ENCODE peak calls at places on chromosomes 1 and 21, in eight cellular contexts. W is GM23338, H is heart right ventricle, X is PC-3, L is SK-N-MC, M is thoracic aorta, J is vagina, F is adrenal gland. A is an unnamed sample. For H3K36me3, the result is how much of the 10 kb centered on the place peaks cover.

GRCh38 chr1:79603862-79604261 is 597.3 kb upstream of the ADGRL4 start:
- DNase-seq in W (no peak), H (no peak), X (peak), L (no peak), M (no peak), J (no peak), F (no peak), A (peak)

GRCh38 chr1:8202182-8202905 is 115.6 kb upstream of the SLC45A1 start:
- DNase-seq in W (peak), H (peak), X (peak), L (no peak), M (peak), J (no peak), F (peak), A (peak)

GRCh38 chr1:111422546-111423391 is 4.8 kb downstream of the OVGP1 start:
- DNase-seq in W (no peak), H (no peak), X (peak), L (no peak), M (no peak), J (no peak), F (no peak), A (no peak)

GRCh38 chr1:18182518-18183160 is 75.0 kb downstream of the IGSF21 start:
- DNase-seq in W (no peak), H (peak), X (no peak), L (no peak), M (peak), J (no peak), F (peak), A (peak)

GRCh38 chr1:85343612-85344255 is 67.3 kb upstream of the BCL10 start:
- DNase-seq in W (peak), H (no peak), X (peak), L (peak), M (no peak), J (no peak), F (no peak), A (no peak)

GRCh38 chr1:207919523-207920210 is 8.7 kb upstream of the CD34 start:
- DNase-seq in W (no peak), H (no peak), X (no peak), L (no peak), M (no peak), J (no peak), F (no peak), A (no peak)

GRCh38 chr1:94906382-94906781 is 20.5 kb downstream of the CNN3 start:
- DNase-seq in W (no peak), H (no peak), X (no peak), L (no peak), M (no peak), J (no peak), F (no peak), A (no peak)

GRCh38 chr1:3237994-3238704 is 169.1 kb downstream of the PRDM16 start:
- DNase-seq in W (no peak), H (no peak), X (no peak), L (no peak), M (no peak), J (no peak), F (no peak), A (no peak)

GRCh38 chr21:32580949-32581348 is 4.4 kb downstream of the TCP10L start:
- DNase-seq in W (no peak), H (no peak), X (no peak), L (no peak), M (no peak), J (no peak), F (no peak), A (no peak)

GRCh38 chr1:229319487-229319886 is 23.4 kb downstream of the CCSAP start:
- DNase-seq in W (no peak), H (no peak), X (no peak), L (no peak), M (no peak), J (no peak), F (no peak), A (no peak)

GRCh38 chr21:46079357-46080170 is 18.3 kb upstream of the COL6A2 start:
- DNase-seq in W (no peak), H (no peak), X (peak), L (peak), M (no peak), J (peak), F (peak), A (peak)

GRCh38 chr1:30885580-30886513 is 22.7 kb downstream of the SDC3 start:
- DNase-seq in W (no peak), H (no peak), X (no peak), L (no peak), M (no peak), J (no peak), F (no peak), A (no peak)

GRCh38 chr1:70411360-70411844 is 334 bp downstream of the CTH start:
- DNase-seq in W (no peak), H (no peak), X (peak), L (no peak), M (no peak), J (no peak), F (no peak), A (no peak)

GRCh38 chr1:42422672-42423236 is 33.1 kb downstream of the ZMYND12 start:
- DNase-seq in W (no peak), H (peak), X (no peak), L (no peak), M (no peak), J (no peak), F (no peak), A (no peak)

GRCh38 chr1:87200875-87201638 is 127.6 kb upstream of the LMO4 start:
- DNase-seq in W (peak), H (no peak), X (peak), L (no peak), M (no peak), J (no peak), F (no peak), A (no peak)

GRCh38 chr1:93151474-93151873 is 28.7 kb downstream of the TMED5 start:
- DNase-seq in W (no peak), H (no peak), X (no peak), L (no peak), M (no peak), J (no peak), F (no peak), A (no peak)
- H3K36me3 ChIP-seq in W (under half), H (under half), X (under half), L (under half), M (under half), J (under half), F (under half), A (under half)

GRCh38 chr21:17794631-17795030 is 24.5 kb downstream of the C21orf91 start:
- DNase-seq in W (no peak), H (no peak), X (no peak), L (no peak), M (no peak), J (no peak), F (no peak), A (no peak)
- H3K36me3 ChIP-seq in W (under half), H (under half), X (under half), L (under half), M (under half), J (under half), F (under half), A (under half)

GRCh38 chr1:203711251-203712007 is 53.6 kb upstream of the LAX1 start:
- DNase-seq in W (no peak), H (no peak), X (no peak), L (no peak), M (no peak), J (no peak), F (no peak), A (no peak)
- H3K36me3 ChIP-seq in W (under half), H (half or more), X (half or more), L (under half), M (half or more), J (under half), F (half or more), A (half or more)

GRCh38 chr1:209854196-209854595 is 26.4 kb downstream of the UTP25 start:
- DNase-seq in W (no peak), H (no peak), X (no peak), L (no peak), M (no peak), J (no peak), F (no peak), A (no peak)
- H3K36me3 ChIP-seq in W (under half), H (under half), X (under half), L (under half), M (under half), J (under half), F (under half), A (under half)

GRCh38 chr1:233500111-233500510 is 113.8 kb upstream of the KCNK1 start:
- DNase-seq in W (no peak), H (no peak), X (no peak), L (no peak), M (no peak), J (no peak), F (no peak), A (no peak)

GRCh38 chr1:233491953-233492627 is 121.8 kb upstream of the KCNK1 start:
- DNase-seq in W (peak), H (no peak), X (peak), L (no peak), M (no peak), J (no peak), F (no peak), A (no peak)

GRCh38 chr1:233496940-233497456 is 116.9 kb upstream of the KCNK1 start:
- DNase-seq in W (no peak), H (no peak), X (no peak), L (no peak), M (no peak), J (no peak), F (no peak), A (no peak)
- H3K36me3 ChIP-seq in W (under half), H (under half), X (under half), L (under half), M (under half), J (under half), F (under half), A (under half)

GRCh38 chr21:43944181-43944633 is 67.9 kb upstream of the TRAPPC10 start:
- DNase-seq in W (no peak), H (no peak), X (no peak), L (no peak), M (no peak), J (no peak), F (peak), A (no peak)
- H3K36me3 ChIP-seq in W (under half), H (under half), X (under half), L (under half), M (under half), J (under half), F (under half), A (under half)

GRCh38 chr21:25416669-25417068 is 190.6 kb downstream of the MRPL39 start:
- DNase-seq in W (no peak), H (no peak), X (no peak), L (no peak), M (no peak), J (no peak), F (no peak), A (no peak)
- H3K36me3 ChIP-seq in W (under half), H (under half), X (under half), L (under half), M (under half), J (under half), F (under half), A (under half)